ENCODE peak calls at places on chromosome 14, in nine cellular contexts. W is AG10803, G is cardiac fibroblast, V is breast epithelium, N is psoas muscle, R is GM10248, O is natural killer cell, T is AG04450, M is GM12865. J is an unnamed sample.

GRCh38 chr14:77238996-77239395 is 32.0 kb downstream of the NGB start:
- DNase-seq in W (no peak), G (no peak), V (no peak), N (no peak), R (no peak), O (no peak), T (no peak), M (no peak), J (no peak)

GRCh38 chr14:69038449-69039286 is 59.6 kb upstream of the ACTN1 start:
- DNase-seq in W (peak; percentile 78), G (peak; percentile 83), V (no peak), N (no peak), R (no peak), O (no peak), T (no peak), M (no peak), J (no peak)

GRCh38 chr14:31154956-31155355 is 52.6 kb downstream of the HECTD1 start:
- DNase-seq in W (peak; percentile 6), G (peak; percentile 5), V (no peak), N (no peak), R (no peak), O (no peak), T (no peak), M (no peak), J (no peak)

GRCh38 chr14:26917086-26917485 is 319.3 kb upstream of the NOVA1 start:
- DNase-seq in W (peak; percentile 53), G (peak; percentile 89), V (no peak), N (no peak), R (no peak), O (no peak), T (no peak), M (no peak), J (no peak)

GRCh38 chr14:91398707-91399106 is 18.9 kb downstream of the CCDC88C start:
- DNase-seq in W (no peak), G (no peak), V (no peak), N (no peak), R (no peak), O (no peak), T (no peak), M (peak; percentile 43), J (no peak)

GRCh38 chr14:103880986-103881926 is 33.9 kb upstream of the PPP1R13B start:
- DNase-seq in W (no peak), G (no peak), V (no peak), N (peak; percentile 45), R (no peak), O (no peak), T (no peak), M (no peak), J (no peak)

GRCh38 chr14:65170318-65170717 is 68.0 kb upstream of the MAX start:
- DNase-seq in W (no peak), G (no peak), V (no peak), N (no peak), R (no peak), O (no peak), T (no peak), M (peak; percentile 35), J (no peak)

GRCh38 chr14:76967788-76968187 is 60.7 kb downstream of the IRF2BPL start:
- DNase-seq in W (no peak), G (no peak), V (no peak), N (no peak), R (no peak), O (no peak), T (no peak), M (no peak), J (no peak)

DNA sequence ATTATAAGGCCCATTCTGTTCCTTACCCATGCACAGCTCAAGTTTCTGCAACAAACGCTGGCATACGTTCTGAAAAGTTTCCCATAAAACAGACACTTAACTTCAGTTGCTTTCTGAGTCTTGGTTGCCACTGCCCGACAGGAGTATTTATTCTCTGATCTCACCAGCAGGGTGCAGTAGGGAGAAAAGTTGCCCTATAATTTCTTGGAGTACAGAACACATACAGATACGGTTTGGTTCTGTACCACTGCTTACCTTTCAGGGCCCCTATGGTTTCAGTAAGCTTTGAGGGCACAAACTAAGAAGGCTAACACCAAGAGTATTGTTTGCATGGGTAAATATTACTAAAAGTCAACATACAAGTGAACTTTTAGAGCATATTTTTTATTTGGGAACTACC is 77.9 kb downstream of the SPATA7 start:
- DNase-seq in W (no peak), G (no peak), V (no peak), N (no peak), R (peak; percentile 49), O (no peak), T (no peak), M (peak; percentile 32), J (no peak)
- TF ChIP-seq CTCF in W (peak; percentile 39), G (peak; percentile 50), V (no peak), N (no peak), R (peak; percentile 12), O (peak; percentile 20), T (peak; percentile 36), M (peak; percentile 42), J (no peak)

DNA sequence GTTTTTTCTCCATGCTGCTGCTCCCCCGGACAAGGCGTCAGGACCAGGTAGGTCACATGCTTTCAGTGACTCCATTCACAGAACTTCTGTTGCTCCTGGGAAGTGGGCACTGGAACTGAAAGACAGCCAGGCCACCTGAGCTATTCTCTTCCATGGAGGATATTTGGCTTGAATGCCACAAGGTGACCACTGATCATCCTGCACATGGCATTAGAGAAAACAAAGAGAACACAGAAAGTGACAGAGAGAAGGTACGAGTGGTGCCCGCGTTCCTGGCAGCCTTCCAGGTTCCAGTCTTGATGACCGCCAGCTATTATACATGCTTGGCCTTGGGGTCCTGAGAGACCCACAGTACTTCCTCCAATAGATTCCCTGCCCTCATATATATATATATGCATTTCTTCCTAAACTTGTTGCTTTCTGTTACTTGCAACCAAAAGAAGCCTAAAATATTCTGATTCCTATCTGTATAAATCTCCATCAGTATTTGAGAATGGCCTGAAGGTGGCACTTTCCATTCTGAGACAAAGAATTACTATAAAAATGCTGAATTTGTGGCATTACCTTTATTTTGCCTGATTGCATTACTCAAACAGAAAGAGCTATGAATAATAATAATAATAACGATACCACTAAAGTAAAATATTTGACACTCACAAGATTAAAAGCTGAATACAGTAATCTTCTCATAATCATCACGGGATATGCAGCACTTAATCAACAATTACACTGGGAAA is 174.9 kb downstream of the FOXN3 start:
- DNase-seq in W (no peak), G (no peak), V (no peak), N (no peak), R (no peak), O (no peak), T (no peak), M (no peak), J (no peak)
- TF ChIP-seq CTCF in W (peak; percentile 8), G (no peak), V (no peak), N (no peak), R (no peak), O (no peak), T (no peak), M (no peak), J (no peak)

DNA sequence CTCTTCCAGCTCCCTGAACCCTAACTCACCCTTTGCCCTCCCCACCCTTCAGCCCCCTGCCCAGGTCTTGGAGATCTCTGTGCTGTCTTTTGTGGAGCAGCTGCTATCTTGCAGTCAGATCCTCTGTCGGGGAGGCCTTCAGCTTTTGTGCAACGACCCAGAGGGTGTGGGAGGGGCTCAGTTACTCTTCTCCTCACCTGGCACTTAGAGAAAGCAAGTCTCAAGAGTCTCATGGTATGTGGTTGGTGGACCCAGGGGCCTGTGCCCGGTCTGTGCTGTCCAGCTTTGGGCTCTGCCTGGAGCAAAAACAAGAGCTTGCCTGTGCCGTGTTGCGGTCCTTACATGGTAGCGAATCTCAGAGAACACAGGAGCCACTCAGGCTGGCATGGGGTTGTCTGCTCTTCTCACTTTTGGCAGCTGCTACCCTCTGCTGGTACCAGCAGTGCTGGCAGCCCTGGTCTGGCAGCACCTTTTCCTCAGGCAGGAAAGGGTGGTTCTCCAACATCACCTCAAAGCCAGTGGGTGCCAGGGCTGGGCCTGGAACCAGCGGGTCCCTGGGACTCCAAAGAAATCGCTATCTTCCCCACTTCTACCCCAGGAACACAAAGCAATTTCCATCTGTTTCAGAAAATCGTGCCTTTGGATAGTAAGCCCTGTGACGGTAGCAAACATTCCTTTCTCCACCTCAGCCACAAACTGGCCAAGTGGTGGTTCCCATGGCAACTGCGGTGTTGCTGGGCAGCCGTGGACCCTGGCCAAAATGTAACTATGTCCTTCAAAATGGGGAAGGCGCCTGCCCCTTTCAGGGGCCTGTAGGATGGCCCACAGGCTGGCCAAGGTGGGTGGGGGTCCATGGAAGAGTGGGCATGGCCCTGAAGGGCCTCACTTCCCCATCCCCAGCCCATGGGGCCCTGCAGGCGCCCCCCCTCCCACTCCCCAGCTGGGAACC is 90.0 kb downstream of the RIN3 start:
- DNase-seq in W (peak; percentile 75), G (peak; percentile 93), V (peak; percentile 43), N (no peak), R (no peak), O (peak; percentile 49), T (peak; percentile 63), M (no peak), J (no peak)
- TF ChIP-seq CTCF in W (peak; percentile 14), G (peak; percentile 6), V (no peak), N (no peak), R (no peak), O (peak; percentile 42), T (peak; percentile 32), M (no peak), J (no peak)

GRCh38 chr14:53538316-53538851 is 385.3 kb upstream of the DDHD1 start:
- DNase-seq in W (peak; percentile 62), G (no peak), V (no peak), N (no peak), R (no peak), O (no peak), T (peak; percentile 56), M (no peak), J (no peak)

GRCh38 chr14:53539489-53540126 is 386.5 kb upstream of the DDHD1 start:
- DNase-seq in W (peak; percentile 70), G (peak; percentile 88), V (peak; percentile 55), N (peak; percentile 63), R (peak; percentile 51), O (no peak), T (peak; percentile 70), M (peak; percentile 87), J (peak; percentile 66)

GRCh38 chr14:53534841-53535240 is 381.7 kb upstream of the DDHD1 start:
- DNase-seq in W (peak; percentile 31), G (no peak), V (no peak), N (no peak), R (no peak), O (no peak), T (no peak), M (no peak), J (no peak)

GRCh38 chr14:53536446-53536845 is 383.3 kb upstream of the DDHD1 start:
- DNase-seq in W (no peak), G (no peak), V (no peak), N (no peak), R (no peak), O (no peak), T (no peak), M (no peak), J (no peak)

DNA sequence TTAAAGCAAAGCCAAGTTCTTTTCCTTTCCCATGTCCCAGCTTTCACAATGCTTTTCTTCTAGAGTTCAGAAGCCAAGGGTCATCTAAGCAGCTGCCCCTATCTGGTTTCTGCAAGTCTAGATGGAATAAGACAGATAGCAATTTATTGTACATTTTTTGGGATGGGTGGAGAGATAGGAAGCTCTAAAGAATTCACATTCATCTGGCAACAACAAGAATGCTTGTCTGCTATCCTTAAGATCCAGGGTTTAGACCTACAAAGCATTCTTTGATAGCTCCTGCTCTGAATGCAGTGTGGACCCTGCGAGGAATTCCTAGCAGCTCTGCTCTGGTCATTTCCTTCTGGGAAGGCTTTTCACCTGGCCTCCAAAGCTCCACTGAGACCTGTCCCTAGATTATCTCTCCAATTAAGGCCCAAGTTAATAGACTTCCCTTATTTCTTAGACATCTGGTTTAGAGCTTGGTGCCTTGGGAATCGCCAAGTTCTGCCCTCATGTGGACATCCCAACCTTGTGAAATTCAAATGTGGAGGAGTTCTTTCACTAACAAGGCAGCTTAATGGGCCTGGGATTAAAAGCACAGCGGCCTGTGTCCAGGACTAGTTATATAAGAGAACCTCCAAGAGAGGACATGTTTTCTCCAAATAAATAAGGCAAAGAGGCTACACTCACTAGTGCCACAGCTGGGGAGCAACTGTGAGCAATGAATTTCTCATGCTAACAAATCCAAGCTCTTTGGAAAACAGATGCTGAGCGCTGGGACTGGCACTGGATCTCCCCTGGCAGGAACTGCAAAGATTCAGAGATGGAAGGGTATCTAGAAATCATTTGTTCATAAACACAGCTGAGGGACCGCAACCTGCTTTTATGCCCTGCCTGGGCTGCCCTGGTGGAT is 384.5 kb upstream of the DDHD1 start:
- DNase-seq in W (peak; percentile 45), G (no peak), V (no peak), N (no peak), R (no peak), O (no peak), T (peak; percentile 53), M (no peak), J (no peak)
- TF ChIP-seq CTCF in W (peak; percentile 33), G (no peak), V (no peak), N (no peak), R (no peak), O (no peak), T (peak; percentile 25), M (no peak), J (no peak)